ENCODE peak calls at places on chromosomes 5 and 9, in seven cellular contexts. H is WERI-Rb-1; E is aorta; G is tibial artery; X is CD4-positive, alpha-beta memory T cell; P is psoas muscle; O is body of pancreas. F is an unnamed sample.

GRCh38 chr9:91126761-91127420 is 234.8 kb downstream of the AUH start:
- DNase-seq in G (no peak), O (no peak), E (no peak), X (no peak), H (no peak), P (no peak), F (no peak)

GRCh38 chr9:129138476-129139232 is 27.4 kb downstream of the PTPA start:
- DNase-seq in O (peak), X (no peak), P (peak), H (no peak), E (peak), G (peak), F (no peak)

GRCh38 chr9:95852059-95853032 is 23.1 kb upstream of the ERCC6L2 start:
- DNase-seq in H (no peak), P (no peak), O (no peak), G (no peak), E (no peak), X (no peak), F (no peak)

GRCh38 chr5:171848487-171848886 is 62.9 kb downstream of the SMIM23 start:
- DNase-seq in O (no peak), H (no peak), P (no peak), E (no peak), G (no peak), X (no peak), F (no peak)

GRCh38 chr9:99253772-99254431 is 31.8 kb downstream of the SEC61B start:
- DNase-seq in X (peak), P (no peak), H (no peak), E (no peak), G (no peak), O (no peak), F (no peak)

GRCh38 chr9:128081052-128081451 is 13.0 kb downstream of the SLC25A25 start:
- DNase-seq in G (no peak), P (no peak), X (no peak), O (peak), E (no peak), H (peak), F (no peak)

GRCh38 chr5:60489377-60489776 is 210.6 kb downstream of the DEPDC1B start:
- DNase-seq in H (no peak), E (no peak), O (no peak), G (no peak), P (no peak), X (no peak), F (no peak)

GRCh38 chr5:72369301-72370079 is 49.3 kb downstream of the PTCD2 start:
- DNase-seq in P (no peak), G (no peak), O (no peak), H (no peak), X (no peak), E (no peak), F (no peak)

GRCh38 chr5:72619677-72620076 is 112.5 kb upstream of the ZNF366 start:
- DNase-seq in E (no peak), P (no peak), H (no peak), G (no peak), O (no peak), X (no peak), F (no peak)

GRCh38 chr5:67163863-67164595 is 32.6 kb downstream of the CD180 start:
- DNase-seq in G (no peak), X (no peak), P (peak), O (no peak), H (no peak), E (peak), F (no peak)

GRCh38 chr9:117448066-117448465 is 33.2 kb upstream of the ASTN2 start:
- DNase-seq in H (no peak), O (no peak), G (no peak), X (no peak), P (no peak), E (no peak), F (no peak)

GRCh38 chr9:3794005-3794404 is 268.2 kb upstream of the RFX3 start:
- DNase-seq in P (no peak), H (no peak), O (no peak), X (no peak), E (no peak), G (no peak), F (no peak)

GRCh38 chr9:77019010-77019809 is at the start of gene FOXB2:
- DNase-seq in H (no peak), X (no peak), P (no peak), O (no peak), G (no peak), E (peak), F (peak)

GRCh38 chr9:134602547-134603362 is 38.8 kb upstream of the COL5A1 start:
- DNase-seq in P (peak), O (peak), H (no peak), E (peak), G (peak), X (no peak), F (peak)

GRCh38 chr5:120677481-120677880 is 213.4 kb downstream of the PRR16 start:
- DNase-seq in H (no peak), G (no peak), P (no peak), O (no peak), X (no peak), E (no peak), F (no peak)

GRCh38 chr5:68464424-68464823 is 248.9 kb downstream of the PIK3R1 start:
- DNase-seq in H (no peak), G (no peak), P (no peak), E (no peak), O (no peak), X (no peak), F (no peak)

GRCh38 chr9:38692707-38693106 is 27.2 kb downstream of the FAM240B start:
- DNase-seq in H (no peak), X (no peak), P (no peak), O (no peak), E (no peak), G (no peak), F (no peak)

GRCh38 chr9:85014292-85014691 is 344.8 kb downstream of the NTRK2 start:
- DNase-seq in H (no peak), O (no peak), E (no peak), P (no peak), G (no peak), X (no peak), F (no peak)

GRCh38 chr9:99385814-99386279 is 163.8 kb downstream of the SEC61B start:
- DNase-seq in E (no peak), H (no peak), O (no peak), P (no peak), X (no peak), G (no peak), F (no peak)

GRCh38 chr9:30075022-30075421 is 2309.4 kb upstream of the ACO1 start:
- DNase-seq in X (no peak), O (no peak), G (no peak), E (no peak), P (no peak), H (no peak), F (no peak)

GRCh38 chr5:141617682-141618029 is 1.1 kb downstream of the DIAPH1 start:
- DNase-seq in G (no peak), O (no peak), P (no peak), X (no peak), E (no peak), H (no peak), F (no peak)

GRCh38 chr9:123432331-123433236 is 76.6 kb downstream of the CRB2 start:
- DNase-seq in H (no peak), G (no peak), E (peak), O (no peak), P (no peak), X (no peak), F (no peak)

GRCh38 chr9:16671591-16672137 is 198.8 kb downstream of the BNC2 start:
- DNase-seq in O (no peak), E (no peak), H (no peak), G (no peak), X (no peak), P (no peak), F (no peak)

GRCh38 chr9:125663127-125663526 is 43.9 kb downstream of the MAPKAP1 start:
- DNase-seq in O (no peak), X (no peak), H (no peak), E (no peak), G (no peak), P (no peak), F (no peak)

GRCh38 chr9:109452761-109453160 is 45.3 kb downstream of the PTPN3 start:
- DNase-seq in H (no peak), O (no peak), E (no peak), G (no peak), P (no peak), X (no peak), F (no peak)

GRCh38 chr9:131104016-131104740 is 7.8 kb downstream of the AIF1L start:
- DNase-seq in P (no peak), X (no peak), G (no peak), H (no peak), E (no peak), O (no peak), F (no peak)

GRCh38 chr5:6545770-6546690 is 86.8 kb downstream of the NSUN2 start:
- DNase-seq in E (no peak), H (no peak), P (no peak), G (no peak), O (no peak), X (no peak), F (no peak)

GRCh38 chr5:10563132-10563939 is 534 bp upstream of the ANKRD33B start:
- DNase-seq in E (peak), O (peak), X (peak), G (peak), P (peak), H (peak), F (peak)

GRCh38 chr5:159915913-159916840 is at the start of gene ADRA1B:
- DNase-seq in E (peak), O (peak), H (peak), X (peak), P (peak), G (peak), F (peak)

GRCh38 chr5:55568629-55569512 is 34.1 kb upstream of the PLPP1 start:
- DNase-seq in P (no peak), H (no peak), E (no peak), X (no peak), G (no peak), O (no peak), F (no peak)
- H3K27ac ChIP-seq in P (peak), H (no peak), E (peak), X (no peak), G (peak), O (no peak), F (no peak)

GRCh38 chr9:70475211-70475610 is 60.8 kb upstream of the KLF9 start:
- DNase-seq in E (no peak), O (peak), H (no peak), X (no peak), G (no peak), P (no peak), F (no peak)
- H3K27ac ChIP-seq in E (no peak), O (peak), H (peak), X (no peak), G (peak), P (no peak), F (no peak)

DNA sequence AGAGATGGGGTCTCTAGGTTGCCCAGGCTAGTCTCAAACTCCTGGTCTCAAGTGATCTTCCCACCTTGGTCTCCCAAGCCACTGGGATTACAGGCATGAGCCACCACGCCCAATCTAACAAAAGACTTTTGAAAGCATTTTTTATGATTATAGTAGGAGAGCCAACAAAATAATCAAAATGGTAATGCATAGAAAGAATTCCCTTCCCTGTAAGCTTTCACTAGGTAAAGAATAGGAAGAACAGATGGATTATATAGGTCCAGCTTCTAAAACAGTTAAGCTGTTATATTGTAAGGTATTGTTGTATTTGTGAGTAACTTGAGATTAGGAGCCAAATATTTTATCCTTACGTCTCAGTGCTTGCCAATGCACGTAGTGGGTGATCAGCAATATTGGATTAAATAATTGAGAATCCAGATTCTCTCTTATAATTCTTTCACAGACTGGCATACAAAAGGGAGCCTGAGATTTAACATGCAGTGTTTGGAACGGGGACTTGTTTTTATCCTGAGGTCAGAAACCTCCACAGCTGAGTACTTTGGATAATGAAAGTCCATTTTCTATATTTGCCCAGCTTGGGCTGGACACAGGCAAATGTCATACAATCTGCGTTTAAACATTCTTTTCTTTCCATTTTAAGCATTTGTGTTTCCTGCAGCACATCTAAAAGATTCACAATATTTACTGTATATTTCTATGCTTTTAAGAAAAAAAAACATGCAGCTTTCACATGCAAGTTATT is 238.5 kb downstream of the ARRDC3 start:
- DNase-seq in G (no peak), O (no peak), E (no peak), H (no peak), X (no peak), P (no peak), F (no peak)
- H3K27ac ChIP-seq in G (peak), O (no peak), E (no peak), H (no peak), X (no peak), P (peak), F (peak)

DNA sequence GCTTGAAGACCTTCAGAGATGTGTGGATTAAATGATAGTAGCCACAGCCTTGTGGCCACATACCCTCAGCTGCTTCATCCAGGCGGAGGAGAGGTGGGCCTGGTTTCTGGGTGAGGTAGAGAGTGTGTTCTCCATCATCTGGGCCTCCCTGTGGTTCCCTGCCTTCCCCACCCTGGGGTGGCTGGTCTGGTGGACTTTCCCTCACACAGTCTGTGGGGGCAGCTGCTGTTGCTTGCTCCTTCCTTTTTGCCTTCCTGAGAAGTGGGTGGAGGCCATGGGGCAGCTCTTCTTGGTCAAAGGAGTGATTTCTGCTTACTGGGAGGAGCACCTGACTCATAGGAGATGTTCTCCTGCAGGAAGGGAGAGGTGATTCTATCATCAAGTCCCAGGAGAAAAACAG is 62.9 kb downstream of the PPARGC1B start:
- DNase-seq in P (no peak), E (peak), X (no peak), O (no peak), H (no peak), G (no peak), F (no peak)
- H3K27ac ChIP-seq in P (peak), E (no peak), X (no peak), O (no peak), H (no peak), G (no peak), F (no peak)

GRCh38 chr5:58666141-58666540 is 83.3 kb downstream of the RAB3C start:
- DNase-seq in E (no peak), H (no peak), X (no peak), G (no peak), P (no peak), O (no peak), F (no peak)
- H3K27ac ChIP-seq in E (no peak), H (no peak), X (no peak), G (no peak), P (no peak), O (no peak), F (no peak)

GRCh38 chr9:106728860-106729259 is 134.1 kb upstream of the ZNF462 start:
- DNase-seq in O (no peak), P (no peak), X (no peak), G (no peak), E (no peak), H (no peak), F (no peak)
- H3K27ac ChIP-seq in O (no peak), P (peak), X (no peak), G (no peak), E (no peak), H (no peak), F (no peak)

DNA sequence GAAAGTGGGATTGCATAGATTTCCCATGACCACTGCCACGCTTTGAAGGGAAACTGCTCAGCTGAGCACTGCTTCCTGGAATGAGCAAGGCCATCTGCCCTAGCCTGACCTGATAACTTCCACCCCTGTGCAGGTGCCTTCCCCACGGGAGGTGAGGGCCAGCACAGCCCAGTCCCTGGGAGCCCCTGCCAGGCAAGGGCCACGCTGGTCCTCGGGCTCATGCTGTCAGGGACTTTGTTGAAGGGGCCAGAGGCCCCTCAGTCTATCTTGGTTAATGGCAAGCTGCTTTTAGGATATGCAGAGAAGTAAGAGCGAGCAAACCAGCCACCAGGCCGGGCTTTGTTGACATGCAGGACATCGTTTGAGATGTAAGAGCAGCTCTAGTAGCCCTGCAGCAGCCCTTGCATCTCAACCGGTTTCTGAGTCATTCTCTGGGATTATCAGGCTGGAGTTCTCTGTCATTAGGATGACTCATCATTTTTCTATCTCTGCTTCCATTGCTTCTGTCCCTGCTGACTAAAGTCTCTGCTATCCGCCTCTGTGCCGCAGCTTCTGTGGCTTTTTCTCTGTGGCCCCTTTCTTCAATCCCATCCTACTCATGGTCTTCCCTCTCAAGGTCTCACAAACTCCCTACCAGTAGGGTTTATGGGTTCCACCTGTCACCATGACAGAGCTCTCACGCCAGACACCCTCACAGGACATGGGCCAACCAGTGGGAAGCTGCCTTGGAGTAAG is 30.6 kb upstream of the IQGAP2 start:
- DNase-seq in H (no peak), O (peak), P (no peak), G (no peak), X (no peak), E (no peak), F (no peak)
- H3K27ac ChIP-seq in H (no peak), O (no peak), P (no peak), G (no peak), X (no peak), E (no peak), F (no peak)